ENCODE peak calls at places on chromosome 22, in nine cellular contexts. D is EL; C is RPMI7951; P is activated effector memory CD4-positive, alpha-beta T cell treated with Interleukin-2 at 50 U/mL for 16 hours; R is A549; H is CD4-positive, CD25-positive, alpha-beta regulatory T cell; I is A172; K is cerebellum; J is tibial artery. X is an unnamed sample.

GRCh38 chr22:37023743-37024338 is 4.3 kb downstream of the MPST start:
- DNase-seq in D (no peak), C (no peak), P (no peak), R (no peak), H (no peak), I (no peak), K (no peak), J (no peak), X (no peak)

GRCh38 chr22:37913233-37913721 is 7.2 kb downstream of the MICALL1 start:
- DNase-seq in D (no peak), C (no peak), P (no peak), R (no peak), H (no peak), I (no peak), K (no peak), J (no peak), X (no peak)

GRCh38 chr22:29842740-29843139 is 4.7 kb upstream of the ASCC2 start:
- DNase-seq in D (peak), C (peak), P (no peak), R (peak), H (no peak), I (peak), K (no peak), J (no peak), X (peak)

GRCh38 chr22:30104501-30105156 is 24.4 kb downstream of the HORMAD2 start:
- DNase-seq in D (peak), C (peak), P (no peak), R (no peak), H (peak), I (no peak), K (no peak), J (no peak), X (no peak)

GRCh38 chr22:50218996-50219727 is 18.4 kb downstream of the SELENOO start:
- DNase-seq in D (peak), C (peak), P (no peak), R (no peak), H (no peak), I (peak), K (peak), J (no peak), X (peak)

GRCh38 chr22:21760640-21761039 is 25.0 kb upstream of the YPEL1 start:
- DNase-seq in D (peak), C (peak), P (no peak), R (no peak), H (no peak), I (no peak), K (no peak), J (no peak), X (no peak)

GRCh38 chr22:50271519-50271970 is 1.4 kb upstream of the MAPK11 start:
- DNase-seq in D (peak), C (peak), P (peak), R (no peak), H (peak), I (no peak), K (peak), J (no peak), X (peak)

GRCh38 chr22:43008509-43008908 is 6.4 kb downstream of the PACSIN2 start:
- DNase-seq in D (no peak), C (no peak), P (no peak), R (no peak), H (no peak), I (no peak), K (no peak), J (peak), X (no peak)

GRCh38 chr22:49018601-49019000 is 809.1 kb downstream of the BRD1 start:
- DNase-seq in D (no peak), C (no peak), P (no peak), R (no peak), H (no peak), I (no peak), K (no peak), J (peak), X (no peak)

GRCh38 chr22:24693359-24693758 is 81.2 kb downstream of the PIWIL3 start:
- DNase-seq in D (peak), C (no peak), P (no peak), R (no peak), H (no peak), I (no peak), K (no peak), J (no peak), X (no peak)

GRCh38 chr22:36302439-36303114 is 49.6 kb downstream of the APOL1 start:
- DNase-seq in D (no peak), C (no peak), P (no peak), R (no peak), H (no peak), I (no peak), K (no peak), J (no peak), X (no peak)

GRCh38 chr22:30626413-30626812 is 9.2 kb upstream of the SLC35E4 start:
- DNase-seq in D (no peak), C (no peak), P (no peak), R (no peak), H (no peak), I (no peak), K (no peak), J (no peak), X (no peak)

GRCh38 chr22:44436656-44437492 is 61.2 kb downstream of the RTL6 start:
- DNase-seq in D (no peak), C (no peak), P (no peak), R (no peak), H (no peak), I (no peak), K (no peak), J (peak), X (no peak)

GRCh38 chr22:32024791-32025190 is 18.3 kb upstream of the SLC5A1 start:
- DNase-seq in D (no peak), C (peak), P (no peak), R (no peak), H (no peak), I (peak), K (no peak), J (no peak), X (peak)

GRCh38 chr22:43544282-43544673 is 132.5 kb downstream of the MPPED1 start:
- DNase-seq in D (no peak), C (no peak), P (no peak), R (no peak), H (no peak), I (no peak), K (no peak), J (no peak), X (no peak)

GRCh38 chr22:35306350-35306967 is 6.8 kb downstream of the TOM1 start:
- DNase-seq in D (no peak), C (no peak), P (no peak), R (no peak), H (peak), I (no peak), K (no peak), J (no peak), X (no peak)

GRCh38 chr22:45579306-45579705 is 76.6 kb downstream of the FBLN1 start:
- DNase-seq in D (no peak), C (no peak), P (no peak), R (no peak), H (no peak), I (no peak), K (no peak), J (no peak), X (no peak)

GRCh38 chr22:32714458-32715250 is 86.9 kb upstream of the TIMP3 start:
- DNase-seq in D (no peak), C (no peak), P (no peak), R (no peak), H (no peak), I (no peak), K (no peak), J (no peak), X (no peak)

GRCh38 chr22:34897126-34897525 is 168.8 kb upstream of the ISX start:
- DNase-seq in D (peak), C (peak), P (no peak), R (no peak), H (no peak), I (no peak), K (no peak), J (no peak), X (no peak)

GRCh38 chr22:38043151-38044039 is 13.8 kb upstream of the PICK1 start:
- DNase-seq in D (no peak), C (no peak), P (no peak), R (no peak), H (no peak), I (no peak), K (no peak), J (no peak), X (no peak)

GRCh38 chr22:26433805-26434204 is 4.7 kb downstream of the ASPHD2 start:
- DNase-seq in D (no peak), C (no peak), P (no peak), R (no peak), H (no peak), I (no peak), K (no peak), J (no peak), X (no peak)

GRCh38 chr22:38513063-38513462 is 7.0 kb upstream of the DDX17 start:
- DNase-seq in D (no peak), C (no peak), P (no peak), R (no peak), H (peak), I (no peak), K (no peak), J (no peak), X (no peak)

GRCh38 chr22:46050916-46051614 is 74.1 kb upstream of the WNT7B start:
- DNase-seq in D (no peak), C (no peak), P (no peak), R (no peak), H (no peak), I (no peak), K (no peak), J (peak), X (no peak)

GRCh38 chr22:32996702-32997101 is 61.5 kb downstream of the SYN3 start:
- DNase-seq in D (peak), C (peak), P (no peak), R (no peak), H (no peak), I (peak), K (no peak), J (peak), X (peak)

GRCh38 chr22:26890870-26891269 is 233.5 kb downstream of the MIAT start:
- DNase-seq in D (no peak), C (no peak), P (no peak), R (no peak), H (no peak), I (no peak), K (no peak), J (no peak), X (no peak)

GRCh38 chr22:25775501-25775900 is 33.5 kb downstream of the MYO18B start:
- DNase-seq in D (peak), C (peak), P (no peak), R (no peak), H (no peak), I (peak), K (peak), J (no peak), X (no peak)

GRCh38 chr22:38257650-38258246 is 15.1 kb downstream of the TMEM184B start:
- DNase-seq in D (no peak), C (no peak), P (no peak), R (no peak), H (no peak), I (no peak), K (no peak), J (no peak), X (no peak)

GRCh38 chr22:21865041-21865440 is 2.4 kb downstream of the MAPK1 start:
- DNase-seq in D (peak), C (peak), P (no peak), R (no peak), H (no peak), I (peak), K (peak), J (no peak), X (peak)

GRCh38 chr22:17138451-17139042 is 17.4 kb upstream of the TMEM121B start:
- DNase-seq in D (no peak), C (no peak), P (no peak), R (no peak), H (no peak), I (no peak), K (no peak), J (peak), X (no peak)

GRCh38 chr22:28137036-28137435 is 218.0 kb upstream of the PITPNB start:
- DNase-seq in D (no peak), C (no peak), P (no peak), R (no peak), H (no peak), I (no peak), K (no peak), J (no peak), X (peak)

GRCh38 chr22:37354271-37355069 is 72.2 kb downstream of the CYTH4 start:
- DNase-seq in D (no peak), C (no peak), P (no peak), R (no peak), H (no peak), I (no peak), K (no peak), J (no peak), X (no peak)

GRCh38 chr22:20174785-20175596 is 24.1 kb upstream of the CCDC188 start:
- DNase-seq in D (no peak), C (peak), P (no peak), R (no peak), H (no peak), I (no peak), K (no peak), J (no peak), X (no peak)

GRCh38 chr22:27336151-27337090 is 465.1 kb downstream of the MN1 start:
- DNase-seq in D (peak), C (peak), P (no peak), R (no peak), H (no peak), I (no peak), K (no peak), J (no peak), X (no peak)

GRCh38 chr22:27867114-27867957 is 51.7 kb downstream of the PITPNB start:
- DNase-seq in D (no peak), C (no peak), P (no peak), R (no peak), H (no peak), I (no peak), K (no peak), J (no peak), X (peak)

GRCh38 chr22:44161673-44162072 is 19.1 kb upstream of the PARVG start:
- DNase-seq in D (no peak), C (no peak), P (no peak), R (no peak), H (no peak), I (no peak), K (no peak), J (no peak), X (no peak)

GRCh38 chr22:27241430-27242110 is 560.0 kb downstream of the MN1 start:
- DNase-seq in D (no peak), C (peak), P (no peak), R (no peak), H (no peak), I (no peak), K (peak), J (peak), X (no peak)

X was measured in NCI-H226.